ENCODE peak calls at places on chromosomes 3 and 15, in six cellular contexts. One of them, this sample, is unnamed.

GRCh38 chr3:13107661-13108060 is 34.4 kb upstream of the IQSEC1 start:
- DNase-seq in RWPE1: no peak
- DNase-seq in nephron progenitor cell: no peak
- DNase-seq in sigmoid colon: peak
- DNase-seq in mammary epithelial cell: no peak
- DNase-seq in left lung: peak
- DNase-seq in this sample: no peak

GRCh38 chr3:44501971-44502370 is 24.5 kb upstream of the ZNF445 start:
- DNase-seq in RWPE1: no peak
- DNase-seq in nephron progenitor cell: no peak
- DNase-seq in sigmoid colon: no peak
- DNase-seq in mammary epithelial cell: peak
- DNase-seq in left lung: no peak
- DNase-seq in this sample: no peak

GRCh38 chr3:12470111-12470510 is 14.2 kb upstream of the TSEN2 start:
- DNase-seq in RWPE1: no peak
- DNase-seq in nephron progenitor cell: no peak
- DNase-seq in sigmoid colon: no peak
- DNase-seq in mammary epithelial cell: peak
- DNase-seq in left lung: no peak
- DNase-seq in this sample: no peak

GRCh38 chr3:189512824-189513223 is 118.4 kb upstream of the TP63 start:
- DNase-seq in RWPE1: no peak
- DNase-seq in nephron progenitor cell: no peak
- DNase-seq in sigmoid colon: no peak
- DNase-seq in mammary epithelial cell: no peak
- DNase-seq in left lung: no peak
- DNase-seq in this sample: no peak

GRCh38 chr3:44805960-44806359 is 44.4 kb downstream of the KIF15 start:
- DNase-seq in RWPE1: no peak
- DNase-seq in nephron progenitor cell: no peak
- DNase-seq in sigmoid colon: no peak
- DNase-seq in mammary epithelial cell: no peak
- DNase-seq in left lung: no peak
- DNase-seq in this sample: no peak

GRCh38 chr3:44930911-44931310 is 45.1 kb downstream of the ZDHHC3 start:
- DNase-seq in RWPE1: no peak
- DNase-seq in nephron progenitor cell: no peak
- DNase-seq in sigmoid colon: no peak
- DNase-seq in mammary epithelial cell: no peak
- DNase-seq in left lung: no peak
- DNase-seq in this sample: no peak

GRCh38 chr3:14884665-14885064 is 62.7 kb upstream of the NR2C2 start:
- DNase-seq in RWPE1: no peak
- DNase-seq in nephron progenitor cell: no peak
- DNase-seq in sigmoid colon: no peak
- DNase-seq in mammary epithelial cell: no peak
- DNase-seq in left lung: no peak
- DNase-seq in this sample: no peak

GRCh38 chr3:192481638-192482037 is 245.7 kb downstream of the FGF12 start:
- DNase-seq in RWPE1: peak
- DNase-seq in nephron progenitor cell: no peak
- DNase-seq in sigmoid colon: no peak
- DNase-seq in mammary epithelial cell: peak
- DNase-seq in left lung: no peak
- DNase-seq in this sample: no peak

GRCh38 chr15:96817900-96818299 is 487.4 kb downstream of the NR2F2 start:
- DNase-seq in RWPE1: no peak
- DNase-seq in nephron progenitor cell: no peak
- DNase-seq in sigmoid colon: no peak
- DNase-seq in mammary epithelial cell: no peak
- DNase-seq in left lung: no peak
- DNase-seq in this sample: no peak

GRCh38 chr3:51940648-51941421 is 869 bp downstream of the RRP9 start:
- DNase-seq in RWPE1: no peak
- DNase-seq in nephron progenitor cell: no peak
- DNase-seq in sigmoid colon: peak
- DNase-seq in mammary epithelial cell: peak
- DNase-seq in left lung: no peak
- DNase-seq in this sample: no peak

GRCh38 chr3:4808637-4809036 is 170.6 kb upstream of the BHLHE40 start:
- DNase-seq in RWPE1: no peak
- DNase-seq in nephron progenitor cell: no peak
- DNase-seq in sigmoid colon: no peak
- DNase-seq in mammary epithelial cell: no peak
- DNase-seq in left lung: no peak
- DNase-seq in this sample: no peak

GRCh38 chr3:172043233-172043632 is 3.9 kb downstream of the FNDC3B start:
- DNase-seq in RWPE1: no peak
- DNase-seq in nephron progenitor cell: no peak
- DNase-seq in sigmoid colon: no peak
- DNase-seq in mammary epithelial cell: no peak
- DNase-seq in left lung: no peak
- DNase-seq in this sample: no peak

DNA sequence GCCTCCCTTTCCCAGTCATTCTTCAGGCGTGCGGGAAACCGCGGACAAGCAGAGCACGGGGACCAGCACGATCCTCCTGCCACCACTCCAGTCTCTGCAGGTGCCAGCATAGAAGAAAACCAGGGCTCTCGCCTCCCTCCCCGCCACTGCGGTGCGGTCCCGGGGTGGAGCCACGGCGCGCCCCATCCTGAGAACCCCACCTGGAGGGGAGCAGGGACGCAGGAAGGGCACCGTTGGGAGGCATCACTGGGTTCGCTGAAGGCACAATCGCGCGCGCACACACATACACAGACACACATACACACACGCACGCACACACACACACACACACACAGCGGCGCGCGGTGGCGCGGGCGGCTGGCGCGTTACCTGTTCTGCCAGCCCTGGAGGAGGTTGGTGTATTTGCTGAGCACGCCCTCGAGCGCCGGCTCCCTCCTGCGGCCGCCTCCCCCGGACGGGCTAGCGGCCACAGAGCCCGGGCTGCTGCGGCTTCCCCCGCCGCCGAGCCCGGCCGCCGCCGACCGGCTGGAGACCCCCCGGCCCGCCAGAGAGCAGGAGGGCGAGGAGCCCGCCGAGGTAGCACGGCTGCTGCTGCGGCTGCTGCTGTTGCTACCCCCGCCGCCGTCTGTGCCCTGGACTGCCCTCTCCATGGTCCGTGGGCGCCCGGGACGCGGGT is 394 bp downstream of the OSBPL10 start:
- DNase-seq in RWPE1: no peak
- DNase-seq in nephron progenitor cell: peak
- DNase-seq in sigmoid colon: peak
- DNase-seq in mammary epithelial cell: peak
- DNase-seq in left lung: peak
- DNase-seq in this sample: no peak
- TF ChIP-seq CTCF in RWPE1: no peak
- TF ChIP-seq CTCF in nephron progenitor cell: no peak
- TF ChIP-seq CTCF in sigmoid colon: no peak
- TF ChIP-seq CTCF in mammary epithelial cell: no peak
- TF ChIP-seq CTCF in left lung: no peak
- TF ChIP-seq CTCF in this sample: no peak

GRCh38 chr3:128487538-128487812 is 5.5 kb downstream of the GATA2 start:
- DNase-seq in RWPE1: no peak
- DNase-seq in nephron progenitor cell: no peak
- DNase-seq in sigmoid colon: no peak
- DNase-seq in mammary epithelial cell: no peak
- DNase-seq in left lung: no peak
- DNase-seq in this sample: no peak

GRCh38 chr3:128485283-128486156 is 7.5 kb downstream of the GATA2 start:
- DNase-seq in RWPE1: no peak
- DNase-seq in nephron progenitor cell: no peak
- DNase-seq in sigmoid colon: no peak
- DNase-seq in mammary epithelial cell: no peak
- DNase-seq in left lung: peak
- DNase-seq in this sample: no peak

GRCh38 chr3:128487813-128488635 is 5.0 kb downstream of the GATA2 start:
- DNase-seq in RWPE1: peak
- DNase-seq in nephron progenitor cell: peak
- DNase-seq in sigmoid colon: peak
- DNase-seq in mammary epithelial cell: peak
- DNase-seq in left lung: peak
- DNase-seq in this sample: peak

GRCh38 chr3:128486157-128486691 is 6.8 kb downstream of the GATA2 start:
- DNase-seq in RWPE1: no peak
- DNase-seq in nephron progenitor cell: no peak
- DNase-seq in sigmoid colon: no peak
- DNase-seq in mammary epithelial cell: no peak
- DNase-seq in left lung: peak
- DNase-seq in this sample: no peak

DNA sequence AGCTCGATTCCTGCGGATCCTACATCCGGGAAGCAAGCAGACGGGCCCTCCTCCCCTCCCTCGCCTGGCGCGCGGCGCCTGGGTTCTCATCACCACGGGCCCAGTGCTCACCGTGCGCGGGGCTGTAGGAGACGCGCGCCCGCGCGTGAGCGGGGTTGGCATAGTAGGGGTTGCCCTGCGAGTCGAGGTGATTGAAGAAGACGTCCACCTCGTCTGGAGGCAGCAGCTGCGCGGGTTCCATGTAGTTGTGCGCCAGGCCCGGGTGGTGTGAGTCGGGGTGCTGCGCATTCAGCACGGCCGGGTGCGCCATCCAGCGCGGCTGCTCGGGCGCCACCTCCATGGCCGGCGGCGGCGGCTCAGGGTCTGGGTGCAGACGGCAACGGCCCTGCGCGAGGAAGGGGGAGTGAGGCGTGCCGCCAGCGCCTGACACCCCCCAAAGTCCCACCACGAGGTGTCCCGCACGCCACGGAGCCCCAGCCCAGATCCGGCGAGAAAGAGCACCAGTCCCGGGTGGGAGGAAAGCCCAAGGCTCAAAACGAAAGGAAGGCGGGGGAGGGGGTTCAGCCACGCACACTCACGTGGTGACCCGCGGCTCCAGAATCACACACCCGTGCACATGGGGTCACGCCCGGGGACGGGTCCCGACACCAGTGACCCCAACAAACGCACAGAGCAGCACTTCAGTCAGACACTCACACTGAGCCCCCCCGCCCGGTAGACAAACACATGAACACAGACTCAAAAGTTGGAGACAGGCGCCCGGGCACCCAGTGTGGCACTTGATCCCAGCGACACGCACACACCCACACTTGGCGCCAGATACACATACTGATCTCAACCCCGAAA is 6.1 kb downstream of the GATA2 start:
- DNase-seq in RWPE1: no peak
- DNase-seq in nephron progenitor cell: peak
- DNase-seq in sigmoid colon: no peak
- DNase-seq in mammary epithelial cell: peak
- DNase-seq in left lung: peak
- DNase-seq in this sample: no peak
- TF ChIP-seq CTCF in RWPE1: no peak
- TF ChIP-seq CTCF in nephron progenitor cell: no peak
- TF ChIP-seq CTCF in sigmoid colon: no peak
- TF ChIP-seq CTCF in mammary epithelial cell: no peak
- TF ChIP-seq CTCF in left lung: no peak
- TF ChIP-seq CTCF in this sample: no peak

DNA sequence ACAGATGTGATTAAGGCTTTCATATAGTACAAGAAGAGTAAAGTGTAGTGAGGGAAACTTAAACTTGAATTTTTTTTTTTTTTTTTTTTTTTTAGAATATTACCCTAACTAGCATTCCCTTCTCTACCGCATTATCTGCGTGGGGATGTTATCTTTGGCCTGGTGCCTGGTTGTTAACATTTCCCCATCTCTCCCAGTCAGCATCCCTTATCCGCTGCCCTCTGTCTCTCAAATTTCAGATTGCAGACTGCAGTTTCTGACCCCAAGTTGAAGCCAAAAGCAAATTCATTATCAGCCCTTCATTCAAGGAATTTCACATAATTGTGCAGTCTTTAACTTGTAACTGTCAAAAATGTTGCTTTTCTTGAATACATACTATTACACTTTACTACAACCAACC is 353.0 kb downstream of the PLOD2 start:
- DNase-seq in RWPE1: no peak
- DNase-seq in nephron progenitor cell: no peak
- DNase-seq in sigmoid colon: no peak
- DNase-seq in mammary epithelial cell: peak
- DNase-seq in left lung: no peak
- DNase-seq in this sample: no peak
- TF ChIP-seq CTCF in RWPE1: no peak
- TF ChIP-seq CTCF in nephron progenitor cell: peak
- TF ChIP-seq CTCF in sigmoid colon: no peak
- TF ChIP-seq CTCF in mammary epithelial cell: peak
- TF ChIP-seq CTCF in left lung: no peak
- TF ChIP-seq CTCF in this sample: peak

DNA sequence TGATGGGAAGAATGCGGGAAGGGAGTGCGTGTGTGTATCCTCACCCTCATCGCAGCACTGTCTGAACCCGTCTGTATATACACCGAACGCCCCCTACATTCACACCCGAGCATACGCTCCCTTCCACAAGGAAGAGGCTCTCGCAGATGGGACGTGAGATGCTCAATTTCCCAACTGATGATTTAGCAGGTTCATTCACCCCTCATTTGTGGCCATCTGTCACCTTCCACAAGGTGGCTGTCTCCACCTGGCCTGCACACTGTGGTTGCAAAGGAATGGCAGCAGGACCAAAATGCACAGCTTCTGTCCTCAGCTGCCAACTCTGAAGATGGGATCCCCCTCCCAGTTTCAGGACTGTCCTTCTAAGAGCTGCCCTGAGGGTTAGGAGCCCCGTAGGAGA is 19.4 kb upstream of the SLC6A1 start:
- DNase-seq in RWPE1: no peak
- DNase-seq in nephron progenitor cell: no peak
- DNase-seq in sigmoid colon: no peak
- DNase-seq in mammary epithelial cell: no peak
- DNase-seq in left lung: no peak
- DNase-seq in this sample: no peak
- TF ChIP-seq CTCF in RWPE1: no peak
- TF ChIP-seq CTCF in nephron progenitor cell: no peak
- TF ChIP-seq CTCF in sigmoid colon: no peak
- TF ChIP-seq CTCF in mammary epithelial cell: no peak
- TF ChIP-seq CTCF in left lung: no peak
- TF ChIP-seq CTCF in this sample: no peak

This sample was measured in D721Med.